ENCODE peak calls at places on chromosomes 7 and 10, in six cellular contexts. U, F, Q, K, S and I are unnamed samples. For H3K4me1, the result is how much of the 10 kb centered on the place peaks cover.

GRCh38 chr10:96417432-96417831 is 58.6 kb upstream of the OPALIN start:
- DNase-seq in Q (no peak), K (no peak), U (no peak), F (no peak), S (no peak), I (no peak)

GRCh38 chr10:110410329-110411046 is 87.2 kb upstream of the DUSP5 start:
- DNase-seq in S (peak), K (peak), U (peak), F (peak), Q (no peak), I (peak)

GRCh38 chr10:9260690-9261089 is 1206.2 kb downstream of the GATA3 start:
- DNase-seq in U (no peak), Q (no peak), S (no peak), K (no peak), F (no peak), I (no peak)

GRCh38 chr7:137572071-137572784 is 228.7 kb upstream of the PTN start:
- DNase-seq in K (no peak), S (no peak), F (no peak), Q (no peak), U (no peak), I (no peak)

GRCh38 chr7:117143580-117143979 is 179.3 kb downstream of the WNT2 start:
- DNase-seq in F (no peak), U (no peak), S (no peak), Q (no peak), K (no peak), I (no peak)

GRCh38 chr10:65765006-65765546 is 1160.8 kb upstream of the LRRTM3 start:
- DNase-seq in Q (no peak), S (no peak), F (no peak), K (no peak), U (no peak), I (no peak)

GRCh38 chr7:129969881-129970446 is 17.2 kb upstream of the UBE2H start:
- DNase-seq in F (peak), Q (peak), S (peak), U (no peak), K (no peak), I (peak)

GRCh38 chr7:148242271-148242801 is 348.2 kb upstream of the C7orf33 start:
- DNase-seq in S (peak), U (no peak), Q (no peak), F (peak), K (peak), I (no peak)

GRCh38 chr7:68792351-68792750 is 805.9 kb upstream of the AUTS2 start:
- DNase-seq in Q (no peak), K (no peak), F (no peak), U (no peak), S (no peak), I (no peak)

GRCh38 chr7:29443552-29443951 is 120.1 kb upstream of the PRR15 start:
- DNase-seq in U (no peak), Q (no peak), F (no peak), K (no peak), S (no peak), I (no peak)

GRCh38 chr10:115572740-115573455 is 479.7 kb downstream of the ATRNL1 start:
- DNase-seq in K (no peak), S (peak), U (no peak), Q (no peak), F (no peak), I (no peak)

GRCh38 chr7:21426286-21426957 is 1.5 kb upstream of the SP4 start:
- DNase-seq in K (no peak), Q (no peak), S (no peak), U (no peak), F (no peak), I (no peak)

GRCh38 chr10:116588995-116589394 is 1.8 kb upstream of the PNLIPRP1 start:
- DNase-seq in U (no peak), Q (no peak), K (no peak), S (no peak), F (no peak), I (no peak)

GRCh38 chr10:43294241-43294658 is 27.4 kb upstream of the RASGEF1A start:
- DNase-seq in K (no peak), S (no peak), U (no peak), Q (no peak), F (no peak), I (no peak)

GRCh38 chr7:12756841-12757240 is 69.4 kb downstream of the ARL4A start:
- DNase-seq in U (no peak), S (peak), Q (no peak), K (no peak), F (no peak), I (no peak)

GRCh38 chr10:95305606-95306385 is 15.0 kb upstream of the PDLIM1 start:
- DNase-seq in K (no peak), Q (no peak), U (no peak), S (peak), F (no peak), I (no peak)

GRCh38 chr10:95306851-95307250 is 16.0 kb upstream of the PDLIM1 start:
- DNase-seq in S (no peak), Q (no peak), U (no peak), K (no peak), F (no peak), I (no peak)

GRCh38 chr10:95312264-95312663 is 21.5 kb upstream of the PDLIM1 start:
- DNase-seq in Q (no peak), F (no peak), K (peak), U (no peak), S (no peak), I (no peak)

GRCh38 chr10:95309958-95310357 is 19.2 kb upstream of the PDLIM1 start:
- DNase-seq in K (no peak), F (no peak), S (no peak), U (no peak), Q (no peak), I (no peak)

DNA sequence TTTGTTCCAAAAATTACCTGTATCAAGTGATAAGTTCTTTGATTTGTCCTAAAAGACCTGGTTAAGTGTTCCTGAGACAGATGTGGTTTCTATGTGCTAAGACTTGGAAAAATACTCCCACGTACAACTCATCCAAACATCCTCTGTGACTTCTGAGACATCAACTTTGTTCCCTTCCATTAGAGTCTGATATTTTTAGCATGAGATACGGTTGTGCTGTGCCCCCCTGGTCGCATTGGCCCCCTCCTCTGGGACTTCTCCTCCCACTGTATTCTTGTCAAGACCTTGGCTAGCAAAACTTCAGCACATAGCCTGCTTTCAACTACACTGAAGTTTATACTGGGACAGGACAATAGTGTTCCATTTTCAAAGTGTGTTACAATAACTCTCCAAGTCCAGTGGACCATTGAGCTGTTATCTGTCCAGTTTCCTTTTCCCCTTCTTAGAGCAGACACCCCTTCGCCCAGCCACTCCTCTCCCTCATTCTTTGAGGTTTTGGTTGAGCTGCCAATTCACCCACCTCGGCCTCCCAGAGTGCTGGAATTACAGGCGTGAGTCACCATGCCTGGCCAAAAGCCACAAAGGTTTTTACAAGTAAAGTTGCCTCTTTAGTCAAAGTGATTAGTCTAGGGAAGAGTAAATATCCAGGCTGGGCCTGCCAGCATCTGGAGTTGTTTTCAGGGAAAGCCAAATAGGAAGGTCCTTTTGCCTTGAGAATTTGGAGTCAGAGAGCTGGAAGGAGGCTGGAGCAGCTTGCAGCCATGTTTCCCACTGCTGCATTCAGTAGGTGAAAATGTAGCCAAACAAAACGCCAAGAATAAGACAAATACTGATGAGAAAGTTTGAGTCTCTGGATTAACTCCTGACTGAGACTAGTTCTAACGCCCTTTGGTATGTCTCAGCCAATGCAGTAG is 17.8 kb upstream of the PDLIM1 start:
- DNase-seq in Q (no peak), F (peak), U (peak), K (peak), S (peak), I (peak)
- H3K4me1 ChIP-seq in Q (under half), F (under half), U (under half), K (half or more), S (half or more), I (under half)

GRCh38 chr10:79348640-79348988 is 1.3 kb downstream of the PPIF start:
- DNase-seq in F (no peak), S (no peak), Q (no peak), U (no peak), K (peak), I (no peak)

GRCh38 chr10:79347894-79348639 is 798 bp downstream of the PPIF start:
- DNase-seq in K (peak), U (peak), Q (no peak), S (peak), F (peak), I (peak)

GRCh38 chr10:79346388-79347225 is 662 bp upstream of the PPIF start:
- DNase-seq in U (no peak), S (no peak), Q (no peak), K (no peak), F (no peak), I (no peak)

GRCh38 chr10:79346012-79346340 is 1.3 kb upstream of the PPIF start:
- DNase-seq in F (no peak), U (no peak), K (no peak), S (no peak), Q (no peak), I (no peak)

GRCh38 chr10:79347226-79347893 is at the start of gene PPIF:
- DNase-seq in F (peak), U (peak), Q (peak), K (peak), S (peak), I (peak)
- TF ChIP-seq POLR2A in F (peak), U (peak), Q (peak), K (peak), S (peak), I (peak)

GRCh38 chr10:46523881-46524470 is 32.5 kb downstream of the GPRIN2 start:
- DNase-seq in K (no peak), Q (no peak), F (peak), S (peak), U (peak), I (no peak)
- H3K27ac ChIP-seq in K (no peak), Q (peak), F (peak), S (peak), U (no peak), I (no peak)

GRCh38 chr10:127921751-127922140 is 14.8 kb downstream of the PTPRE start:
- DNase-seq in S (no peak), F (no peak), Q (no peak), U (no peak), K (no peak), I (no peak)
- H3K4me1 ChIP-seq in S (under half), F (under half), Q (under half), U (under half), K (under half), I (under half)

GRCh38 chr10:124791378-124792348 is at the start of gene EEF1AKMT2:
- DNase-seq in S (peak), F (peak), Q (peak), U (peak), K (peak), I (peak)
- TF ChIP-seq POLR2A in S (peak), F (peak), Q (no peak), U (peak), K (peak), I (peak)

GRCh38 chr10:69848454-69848853 is 46.7 kb downstream of the COL13A1 start:
- DNase-seq in Q (no peak), U (no peak), S (no peak), F (no peak), K (no peak), I (no peak)

GRCh38 chr10:69846252-69847000 is 44.7 kb downstream of the COL13A1 start:
- DNase-seq in Q (no peak), S (no peak), F (no peak), U (no peak), K (no peak), I (no peak)

GRCh38 chr10:69847458-69847857 is 45.8 kb downstream of the COL13A1 start:
- DNase-seq in Q (no peak), U (no peak), K (no peak), S (no peak), F (no peak), I (no peak)

GRCh38 chr10:69849790-69850189 is 48.1 kb downstream of the COL13A1 start:
- DNase-seq in Q (no peak), F (no peak), K (no peak), U (no peak), S (no peak), I (no peak)

GRCh38 chr10:69847883-69848282 is 46.2 kb downstream of the COL13A1 start:
- DNase-seq in K (no peak), U (no peak), F (no peak), S (no peak), Q (no peak), I (no peak)
- H3K27ac ChIP-seq in K (no peak), U (no peak), F (no peak), S (no peak), Q (no peak), I (no peak)

DNA sequence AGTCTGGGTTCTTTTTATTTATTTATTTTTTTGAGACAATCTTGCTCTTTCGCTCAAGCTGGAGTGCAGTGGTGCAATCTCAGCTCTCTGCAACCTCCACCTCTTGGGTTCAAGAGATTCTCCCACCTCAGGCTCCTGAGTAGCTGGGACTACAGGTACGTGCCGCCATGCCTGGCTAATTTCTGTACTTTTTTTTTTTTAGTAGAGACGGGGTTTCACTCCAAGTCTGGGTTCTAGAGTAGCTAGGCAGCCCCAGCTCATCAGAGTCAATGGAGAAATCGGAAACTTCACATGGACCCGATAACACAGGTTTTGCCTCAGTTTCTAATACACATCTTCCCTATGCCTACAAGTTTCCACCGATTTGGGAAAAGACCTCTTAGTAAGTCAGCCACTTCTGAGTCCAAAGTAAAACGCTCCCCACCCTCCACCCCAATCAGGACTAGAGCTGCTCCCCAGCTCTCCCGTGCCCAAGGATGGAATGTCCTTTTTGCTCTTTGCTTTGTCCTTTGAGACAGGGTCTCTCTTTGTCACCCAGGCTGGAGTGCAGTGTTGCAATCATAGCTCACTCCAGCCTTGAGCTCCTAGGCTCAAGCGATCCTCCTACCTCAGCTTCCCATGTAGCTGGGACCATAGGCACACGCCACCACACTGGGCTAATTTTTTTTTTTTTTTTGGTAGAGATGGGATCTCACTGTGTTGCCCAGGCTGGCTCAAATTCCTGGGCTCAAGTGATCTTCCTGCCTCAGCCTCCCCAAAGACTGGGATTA is 3.8 kb upstream of the SERPINE1 start:
- DNase-seq in S (no peak), F (no peak), K (no peak), Q (no peak), U (no peak), I (no peak)
- H3K4me1 ChIP-seq in S (half or more), F (under half), K (under half), Q (under half), U (under half), I (under half)

GRCh38 chr7:54932818-54933543 is 85.8 kb upstream of the EGFR start:
- DNase-seq in S (peak), U (peak), K (peak), F (peak), Q (no peak), I (peak)

GRCh38 chr7:54931532-54931931 is 87.3 kb upstream of the EGFR start:
- DNase-seq in K (no peak), Q (no peak), F (no peak), S (no peak), U (no peak), I (no peak)

DNA sequence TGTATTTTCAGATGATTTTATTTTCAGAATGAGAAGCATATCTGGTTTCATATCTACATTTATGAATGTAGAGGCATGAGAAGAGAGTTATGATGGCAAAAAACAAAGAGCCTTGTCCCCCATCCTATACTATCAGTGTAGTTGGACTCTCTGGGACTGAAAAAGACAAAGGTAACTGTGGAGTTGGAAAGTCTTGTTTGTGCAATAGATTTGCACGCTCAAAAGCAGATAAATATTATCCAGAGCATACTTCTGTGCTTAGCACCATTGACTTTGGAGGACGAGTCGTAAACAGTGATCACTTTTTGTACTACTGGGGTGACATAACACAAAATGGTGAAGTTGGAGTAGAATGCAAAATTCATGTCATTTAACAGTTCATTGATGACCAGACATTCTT is 85.2 kb upstream of the EGFR start:
- DNase-seq in K (no peak), U (no peak), Q (no peak), S (no peak), F (no peak), I (no peak)
- TF ChIP-seq POLR2A in K (no peak), U (no peak), Q (no peak), S (no peak), F (no peak), I (no peak)

GRCh38 chr7:139713061-139713460 is 64.7 kb downstream of the HIPK2 start:
- DNase-seq in Q (no peak), U (no peak), F (no peak), K (no peak), S (no peak), I (no peak)

GRCh38 chr7:139708541-139708940 is 69.3 kb downstream of the HIPK2 start:
- DNase-seq in F (peak), K (no peak), Q (no peak), S (no peak), U (no peak), I (no peak)

GRCh38 chr7:139706837-139707236 is 71.0 kb downstream of the HIPK2 start:
- DNase-seq in U (no peak), F (peak), K (no peak), S (no peak), Q (no peak), I (no peak)

GRCh38 chr7:139711991-139712753 is 65.6 kb downstream of the HIPK2 start:
- DNase-seq in S (no peak), U (no peak), K (peak), F (no peak), Q (no peak), I (no peak)

DNA sequence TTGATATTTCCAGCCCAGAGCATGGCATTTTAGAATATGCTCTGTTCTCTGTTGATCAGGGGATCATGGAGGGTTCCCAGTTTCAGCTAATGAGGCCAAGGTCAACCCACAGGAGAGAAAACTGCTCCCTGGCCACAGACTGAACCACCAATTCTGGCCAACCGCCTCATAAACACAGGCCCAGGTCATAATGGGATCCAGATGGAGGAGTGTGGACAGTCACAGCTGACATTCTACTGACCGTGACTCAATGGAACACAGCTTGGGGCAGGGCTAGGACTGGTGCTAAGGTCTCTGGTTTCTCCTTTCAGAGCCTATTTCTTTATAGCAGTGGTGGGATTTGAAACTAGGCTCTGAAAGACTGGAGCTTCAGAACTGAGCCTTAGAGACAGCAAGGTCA is 68.3 kb downstream of the HIPK2 start:
- DNase-seq in K (peak), F (peak), U (no peak), S (no peak), Q (no peak), I (no peak)
- H3K27ac ChIP-seq in K (no peak), F (no peak), U (no peak), S (no peak), Q (no peak), I (no peak)

GRCh38 chr7:102303669-102304422 is 17.2 kb downstream of the SH2B2 start:
- DNase-seq in S (no peak), U (no peak), F (no peak), K (no peak), Q (no peak), I (no peak)

GRCh38 chr7:102305414-102306268 is 19.0 kb downstream of the SH2B2 start:
- DNase-seq in S (no peak), U (no peak), F (peak), Q (no peak), K (no peak), I (no peak)

GRCh38 chr7:102302025-102302424 is 15.4 kb downstream of the SH2B2 start:
- DNase-seq in K (no peak), Q (no peak), F (no peak), S (no peak), U (no peak), I (no peak)

GRCh38 chr7:102306916-102307677 is 20.4 kb downstream of the SH2B2 start:
- DNase-seq in F (peak), S (peak), U (no peak), K (peak), Q (peak), I (peak)

GRCh38 chr7:102304668-102305067 is 18.0 kb downstream of the SH2B2 start:
- DNase-seq in K (no peak), Q (no peak), F (no peak), S (no peak), U (no peak), I (no peak)
- H3K4me1 ChIP-seq in K (under half), Q (under half), F (under half), S (under half), U (under half), I (under half)